ENCODE peak calls at places on chromosomes 13 and 19, in nine cellular contexts. W, G, D, Z, H, N, T, R and J are unnamed samples.

GRCh38 chr19:2722541-2723344 is 1.6 kb upstream of the DIRAS1 start:
- DNase-seq in H (no peak), N (peak; percentile 66), G (no peak), Z (peak; percentile 66), W (peak; percentile 65), T (no peak), R (peak; percentile 58), D (peak; percentile 74), J (no peak)

GRCh38 chr19:9498183-9498902 is at the start of gene ZNF560:
- DNase-seq in Z (no peak), T (no peak), G (no peak), H (no peak), W (no peak), N (no peak), D (no peak), R (no peak), J (no peak)

GRCh38 chr13:40340368-40341085 is 325.9 kb downstream of the FOXO1 start:
- DNase-seq in R (peak; percentile 17), W (no peak), H (no peak), N (no peak), Z (no peak), T (no peak), G (no peak), D (no peak), J (no peak)

GRCh38 chr13:112991611-112992010 is 22.6 kb downstream of the MCF2L start:
- DNase-seq in R (no peak), W (no peak), N (no peak), Z (no peak), H (no peak), D (no peak), T (no peak), G (no peak), J (no peak)

GRCh38 chr13:101649490-101650126 is 197.1 kb downstream of the ITGBL1 start:
- DNase-seq in R (peak; percentile 83), W (no peak), G (no peak), T (no peak), N (no peak), H (no peak), Z (no peak), D (no peak), J (no peak)

GRCh38 chr13:27662738-27663470 is 41.2 kb downstream of the POLR1D start:
- DNase-seq in T (no peak), R (no peak), W (no peak), N (no peak), H (no peak), Z (no peak), G (no peak), D (no peak), J (no peak)

GRCh38 chr13:81917829-81918228 is 1576.9 kb upstream of the SPRY2 start:
- DNase-seq in G (no peak), T (no peak), N (no peak), H (no peak), Z (no peak), R (no peak), D (no peak), W (no peak), J (no peak)

GRCh38 chr13:52405369-52405766 is 604 bp downstream of the THSD1 start:
- DNase-seq in H (no peak), D (no peak), R (peak; percentile 1), Z (no peak), N (no peak), T (no peak), W (no peak), G (no peak), J (no peak)

GRCh38 chr13:43684947-43685725 is 101.6 kb downstream of the ENOX1 start:
- DNase-seq in Z (no peak), N (no peak), W (no peak), H (no peak), G (no peak), R (no peak), D (no peak), T (no peak), J (no peak)

GRCh38 chr19:29880498-29881081 is 61.4 kb upstream of the URI1 start:
- DNase-seq in N (peak; percentile 44), W (no peak), G (no peak), R (no peak), H (no peak), D (no peak), T (no peak), Z (no peak), J (no peak)

GRCh38 chr13:43129511-43130130 is 106.2 kb downstream of the DNAJC15 start:
- DNase-seq in Z (no peak), W (no peak), D (no peak), G (no peak), T (no peak), H (no peak), R (no peak), N (no peak), J (no peak)

GRCh38 chr19:49712397-49712859 is 21.5 kb downstream of the CPT1C start:
- DNase-seq in H (no peak), R (peak; percentile 96), Z (peak; percentile 40), G (no peak), T (peak; percentile 73), W (no peak), N (no peak), D (no peak), J (no peak)

GRCh38 chr19:49151339-49152217 is 3.6 kb downstream of the HRC start:
- DNase-seq in D (no peak), N (peak; percentile 98), R (peak; percentile 91), Z (peak; percentile 57), T (no peak), W (no peak), G (no peak), H (peak; percentile 96), J (no peak)

GRCh38 chr19:6319376-6319775 is 14.0 kb downstream of the ACER1 start:
- DNase-seq in T (no peak), D (no peak), W (no peak), G (no peak), N (no peak), H (no peak), R (no peak), Z (no peak), J (no peak)

GRCh38 chr19:48556163-48556562 is 4.2 kb downstream of the SULT2B1 start:
- DNase-seq in W (no peak), G (no peak), R (peak; percentile 93), H (peak; percentile 84), D (no peak), N (no peak), T (no peak), Z (no peak), J (no peak)

GRCh38 chr19:45446295-45446694 is 21.5 kb upstream of the FOSB start:
- DNase-seq in T (no peak), D (no peak), W (no peak), H (no peak), N (no peak), G (no peak), Z (no peak), R (peak; percentile 83), J (peak; percentile 22)

GRCh38 chr19:53980553-53981407 is 10.7 kb upstream of the CACNG6 start:
- DNase-seq in G (no peak), W (no peak), N (no peak), H (no peak), D (no peak), T (no peak), Z (no peak), R (peak; percentile 99), J (no peak)

GRCh38 chr19:19554074-19555023 is 16.3 kb downstream of the CILP2 start:
- DNase-seq in R (no peak), T (no peak), D (no peak), H (peak; percentile 82), W (no peak), Z (no peak), N (no peak), G (no peak), J (no peak)

GRCh38 chr13:86174632-86175031 is 375.4 kb upstream of the SLITRK6 start:
- DNase-seq in N (no peak), T (no peak), R (peak; percentile 4), Z (no peak), G (no peak), D (no peak), H (no peak), W (no peak), J (no peak)

GRCh38 chr19:34337747-34338146 is 27.2 kb upstream of the GPI start:
- DNase-seq in N (no peak), D (no peak), W (no peak), Z (no peak), T (no peak), H (peak; percentile 77), G (no peak), R (no peak), J (no peak)

GRCh38 chr13:91571681-91572080 is 173.3 kb downstream of the GPC5 start:
- DNase-seq in W (no peak), Z (no peak), T (no peak), R (no peak), H (no peak), D (no peak), G (no peak), N (no peak), J (no peak)
- TF ChIP-seq CTCF in W (no peak), Z (no peak), T (no peak), R (no peak), H (no peak), D (no peak), G (no peak), N (no peak), J (no peak)

GRCh38 chr19:1088419-1089066 is 6.6 kb downstream of the POLR2E start:
- DNase-seq in D (no peak), T (no peak), W (no peak), R (no peak), N (no peak), Z (no peak), H (no peak), G (no peak), J (no peak)
- H3K4me3 ChIP-seq in D (no peak overlapping the region), T (no peak overlapping the region), W (no peak overlapping the region), R (no peak overlapping the region), N (no peak overlapping the region), Z (no peak overlapping the region), H (no peak overlapping the region), G (no peak overlapping the region), J (no peak overlapping the region)

DNA sequence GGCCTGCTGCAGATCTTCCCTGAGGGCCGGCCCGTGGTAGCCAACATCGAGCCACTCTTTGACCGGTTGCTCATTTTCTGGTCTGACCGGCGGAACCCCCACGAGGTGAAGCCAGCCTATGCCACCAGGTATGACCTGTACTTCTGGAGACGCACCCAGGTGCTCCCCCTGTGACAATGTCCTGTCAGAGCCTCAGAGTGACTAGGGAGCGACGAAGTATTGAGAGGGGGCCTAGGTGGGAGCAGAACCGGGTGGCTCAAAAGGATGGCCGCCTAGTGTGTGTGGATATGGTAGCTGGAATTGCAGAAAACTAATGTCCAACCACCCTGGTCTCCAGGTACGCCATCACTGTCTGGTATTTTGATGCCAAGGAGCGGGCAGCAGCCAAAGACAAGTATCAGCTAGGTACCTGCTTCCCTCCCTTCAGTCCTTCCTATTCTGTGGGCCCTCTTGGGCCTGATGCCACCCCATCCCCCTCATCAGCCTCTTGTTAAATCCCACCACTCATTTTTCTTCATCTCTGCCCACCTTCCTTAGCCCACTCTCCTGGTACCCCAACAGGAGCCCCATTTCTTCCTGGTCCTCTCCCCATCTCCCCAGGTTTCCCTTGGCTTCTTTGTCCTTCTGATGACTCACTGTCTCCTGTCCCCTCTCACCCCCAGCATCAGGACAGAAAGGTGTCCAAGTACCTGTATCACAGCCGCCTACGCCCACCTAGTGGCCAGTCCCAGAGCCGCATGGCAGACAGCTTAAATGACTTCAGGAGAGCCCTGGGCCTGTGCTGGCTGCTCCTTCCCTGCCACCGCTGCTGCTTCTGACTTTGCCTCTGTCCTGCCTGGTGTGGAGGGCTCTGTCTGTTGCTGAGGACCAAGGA is 8.4 kb downstream of the EGLN2 start:
- DNase-seq in H (no peak), Z (no peak), G (no peak), N (no peak), T (no peak), R (peak; percentile 78), D (no peak), W (no peak), J (no peak)
- TF ChIP-seq CTCF in H (no peak), Z (no peak), G (peak; percentile 24), N (no peak), T (peak; percentile 23), R (peak; percentile 34), D (no peak), W (peak; percentile 31), J (peak; percentile 44)

GRCh38 chr19:42275103-42275502 is 6.1 kb downstream of the CIC start:
- DNase-seq in W (no peak), G (no peak), H (no peak), R (no peak), T (no peak), Z (peak; percentile 2), D (no peak), N (no peak), J (no peak)
- H3K4me3 ChIP-seq in W (no peak overlapping the region), G (no peak overlapping the region), H (no peak overlapping the region), R (no peak overlapping the region), T (no peak overlapping the region), Z (no peak overlapping the region), D (no peak overlapping the region), N (no peak overlapping the region), J (no peak overlapping the region)